ENCODE peak calls at places on chromosomes 11 and 22, in four cellular contexts. F, X, V and S are unnamed samples. For H4K20me1, the result is how much of the 10 kb centered on the place peaks cover.

GRCh38 chr11:109795234-109795633 is 298.0 kb upstream of the ZC3H12C start:
- DNase-seq in X (no peak), F (no peak), V (no peak), S (no peak)

GRCh38 chr11:46920709-46921108 is 2.4 kb upstream of the LRP4 start:
- DNase-seq in X (no peak), V (no peak), F (no peak), S (no peak)

GRCh38 chr11:1549355-1550330 is 22.4 kb downstream of the DUSP8 start:
- DNase-seq in F (no peak), V (no peak), X (no peak), S (peak)

GRCh38 chr11:82871646-82872045 is 28.6 kb downstream of the PRCP start:
- DNase-seq in V (no peak), F (no peak), X (no peak), S (no peak)

GRCh38 chr11:77332259-77332658 is 30.8 kb upstream of the GDPD4 start:
- DNase-seq in F (no peak), V (no peak), X (no peak), S (no peak)

GRCh38 chr11:120238968-120239620 is 846 bp upstream of the POU2F3 start:
- DNase-seq in F (no peak), V (no peak), X (no peak), S (no peak)

GRCh38 chr11:57647960-57648776 is 1.5 kb downstream of the YPEL4 start:
- DNase-seq in X (peak), F (no peak), V (no peak), S (peak)

GRCh38 chr11:69683764-69684333 is 8.7 kb upstream of the LTO1 start:
- DNase-seq in F (no peak), X (no peak), V (no peak), S (peak)

GRCh38 chr11:5992604-5993251 is 5.9 kb upstream of the OR52L1 start:
- DNase-seq in V (no peak), X (peak), F (no peak), S (peak)

GRCh38 chr11:19395050-19395449 is 154.3 kb upstream of the E2F8 start:
- DNase-seq in V (no peak), F (no peak), X (no peak), S (no peak)

GRCh38 chr11:119807841-119808240 is 78.8 kb upstream of the NECTIN1 start:
- DNase-seq in X (no peak), V (no peak), F (no peak), S (no peak)

GRCh38 chr22:42905702-42906183 is 48.7 kb upstream of the ARFGAP3 start:
- DNase-seq in F (no peak), X (peak), V (no peak), S (no peak)

GRCh38 chr11:90756617-90757016 is 533.8 kb upstream of the CHORDC1 start:
- DNase-seq in F (no peak), X (no peak), V (no peak), S (no peak)

GRCh38 chr22:20796731-20797130 is 22.8 kb downstream of the SERPIND1 start:
- DNase-seq in V (no peak), X (no peak), F (no peak), S (no peak)

GRCh38 chr11:57792870-57793269 is 31.3 kb downstream of the CTNND1 start:
- DNase-seq in V (no peak), X (no peak), F (no peak), S (no peak)

GRCh38 chr11:75632450-75632849 is 36.4 kb downstream of the MAP6 start:
- DNase-seq in X (no peak), V (no peak), F (no peak), S (peak)

GRCh38 chr11:65112551-65113360 is 1.1 kb downstream of the TM7SF2 start:
- DNase-seq in V (no peak), X (peak), F (no peak), S (peak)

GRCh38 chr11:94272738-94273313 is 31.6 kb upstream of the IZUMO1R start:
- DNase-seq in X (no peak), V (no peak), F (no peak), S (no peak)

GRCh38 chr11:95455228-95455627 is 224.2 kb upstream of the SESN3 start:
- DNase-seq in F (no peak), X (no peak), V (no peak), S (no peak)

DNA sequence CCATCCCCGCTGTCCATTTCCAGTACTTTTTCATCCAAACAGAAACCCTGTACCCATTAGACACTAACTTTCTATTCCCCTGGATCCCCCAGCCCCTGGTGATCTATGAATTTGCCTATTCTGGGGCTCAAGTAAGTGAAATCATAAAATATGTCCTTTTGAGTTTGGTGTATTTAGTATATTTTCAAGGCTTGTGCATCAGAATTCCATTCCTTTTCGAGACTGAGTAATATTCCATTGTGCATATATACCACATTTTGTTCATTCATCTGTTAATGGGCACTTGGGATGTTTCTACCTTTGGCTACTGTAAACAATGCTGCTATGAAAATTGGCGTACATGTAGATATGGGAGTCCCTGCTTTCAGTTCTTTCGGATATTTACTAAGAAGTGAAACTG is 16.0 kb downstream of the APLP2 start:
- DNase-seq in X (no peak), V (no peak), F (no peak), S (no peak)
- H4K20me1 ChIP-seq in X (half or more), V (under half), F (under half), S (under half)

GRCh38 chr22:37283393-37283937 is 1.2 kb downstream of the CYTH4 start:
- DNase-seq in F (no peak), V (no peak), X (peak), S (no peak)
- TF ChIP-seq NRF1 in F (no peak), V (no peak), X (no peak), S (no peak)

GRCh38 chr11:72766152-72766902 is 14.1 kb upstream of the ARAP1 start:
- DNase-seq in F (no peak), V (no peak), X (no peak), S (no peak)
- H4K20me1 ChIP-seq in F (under half), V (under half), X (under half), S (under half)

GRCh38 chr22:23073506-23074229 is 3.3 kb downstream of the GNAZ start:
- DNase-seq in X (no peak), V (no peak), F (no peak), S (no peak)
- TF ChIP-seq NRF1 in X (no peak), V (no peak), F (no peak), S (no peak)

DNA sequence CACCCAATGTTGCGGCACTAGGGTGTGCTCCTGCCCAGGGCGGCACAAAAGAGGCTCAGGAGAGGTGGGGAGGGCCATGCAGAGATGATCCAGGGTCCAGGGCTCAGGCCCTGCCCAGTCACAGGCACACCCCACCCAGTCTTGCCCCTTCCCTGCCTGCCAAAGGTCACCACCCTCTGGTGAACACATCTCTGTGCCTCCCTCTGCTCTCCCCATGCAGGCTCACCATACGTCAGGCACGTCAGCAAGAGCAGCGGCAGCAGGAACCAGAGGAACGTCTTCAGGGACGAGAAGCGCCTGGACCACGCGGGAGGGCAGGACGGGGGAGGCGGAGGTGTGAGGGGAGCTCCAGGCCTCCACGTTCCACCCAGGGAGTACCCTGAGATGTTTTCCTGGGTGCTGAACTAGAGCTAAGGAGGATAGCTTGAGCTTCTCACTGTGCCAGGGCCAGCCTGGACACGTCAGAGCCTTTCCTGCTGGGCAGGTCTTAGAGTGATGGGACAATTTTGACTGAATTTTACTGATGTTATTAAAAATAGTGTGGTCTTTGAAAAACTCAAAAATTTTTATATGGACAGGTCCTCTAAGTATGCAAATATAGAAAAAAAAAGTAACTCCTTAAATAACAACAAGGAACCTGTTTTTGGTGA is 7.2 kb downstream of the SUN2 start:
- DNase-seq in V (no peak), F (no peak), X (no peak), S (no peak)
- H4K20me1 ChIP-seq in V (under half), F (under half), X (under half), S (under half)

DNA sequence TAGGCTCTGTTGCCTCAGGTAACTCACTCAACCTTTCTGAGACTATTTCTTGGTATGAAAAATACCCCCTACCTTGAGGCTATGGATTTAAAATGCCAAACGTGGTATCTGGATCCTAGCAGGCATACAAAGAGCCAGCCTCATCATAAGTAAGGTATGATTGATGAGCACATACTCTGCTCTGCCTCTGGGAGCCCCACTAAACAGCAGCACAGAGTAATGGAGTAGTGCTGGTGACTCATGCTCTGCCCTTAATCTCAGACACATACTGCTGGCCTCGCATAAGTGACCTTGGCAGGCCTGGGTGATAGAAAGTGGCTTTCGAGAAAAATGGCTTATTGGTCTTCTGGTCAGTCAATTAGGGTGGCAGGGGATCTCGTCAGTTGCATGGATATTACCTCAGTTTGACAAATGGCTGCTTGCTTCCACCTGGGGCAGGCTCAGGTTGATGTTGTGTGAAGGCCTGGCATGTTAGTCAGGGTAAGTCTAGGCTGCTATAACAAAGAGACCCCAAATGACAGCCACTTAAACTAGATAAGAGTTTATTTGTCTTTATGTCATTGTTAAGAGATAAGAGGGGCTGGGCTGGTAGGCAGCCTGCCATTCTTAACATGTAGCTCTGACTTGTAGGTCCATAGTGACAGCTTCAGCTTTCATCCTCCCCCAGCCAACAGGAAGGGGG is 15.2 kb upstream of the SLC6A5 start:
- DNase-seq in F (no peak), V (no peak), X (no peak), S (no peak)
- TF ChIP-seq NRF1 in F (no peak), V (no peak), X (no peak), S (no peak)

GRCh38 chr11:33884035-33884434 is 7.8 kb downstream of the LMO2 start:
- DNase-seq in X (no peak), V (no peak), F (no peak), S (no peak)

GRCh38 chr11:33881651-33882279 is 10.1 kb downstream of the LMO2 start:
- DNase-seq in X (no peak), V (no peak), F (no peak), S (peak)

GRCh38 chr11:33889821-33890378 is 2.0 kb downstream of the LMO2 start:
- DNase-seq in X (no peak), V (no peak), F (no peak), S (no peak)

DNA sequence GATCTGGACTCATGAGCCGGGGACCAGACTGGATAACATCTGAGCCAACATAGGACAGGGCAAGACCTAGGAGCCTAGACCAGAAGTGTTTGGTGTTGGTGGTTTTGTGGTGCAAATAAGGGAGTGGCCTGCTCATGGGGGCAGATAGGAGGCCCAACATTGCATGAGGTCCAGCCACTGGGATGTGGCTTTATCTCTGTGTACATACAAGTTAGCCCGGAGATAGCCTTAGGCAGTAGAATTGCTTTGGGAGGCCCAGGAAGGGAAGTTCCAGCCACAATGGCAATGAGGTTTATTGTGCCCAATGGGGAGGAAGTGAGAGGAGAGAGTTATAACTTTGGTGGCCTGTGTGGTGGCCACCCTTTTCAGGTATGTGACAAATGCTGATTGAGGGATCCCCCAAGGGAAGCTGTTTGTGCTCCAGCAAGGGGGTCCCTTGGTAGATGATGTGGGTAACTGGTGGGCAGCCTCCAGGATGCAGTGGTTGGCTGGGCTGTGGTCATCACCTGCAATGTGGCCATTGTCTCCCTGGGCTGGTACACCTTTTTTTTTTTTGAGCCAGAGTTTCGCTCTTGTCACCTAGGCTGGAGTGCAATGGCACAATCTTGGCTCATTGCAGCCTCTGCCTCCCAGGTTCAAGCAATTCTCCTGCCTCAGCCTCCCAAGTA is 6.4 kb downstream of the LMO2 start:
- DNase-seq in V (no peak), X (no peak), F (no peak), S (peak)
- H4K20me1 ChIP-seq in V (under half), X (under half), F (under half), S (under half)

GRCh38 chr11:61392991-61393595 is 706 bp downstream of the TMEM216 start:
- DNase-seq in X (peak), F (no peak), V (no peak), S (peak)
- TF ChIP-seq NRF1 in X (no peak), F (no peak), V (no peak), S (no peak)